ENCODE peak calls at places on chromosome 5, in four cellular contexts. One of them, this sample, is unnamed.
A peak's percentile ranks its signal among the peaks of the same experiment; 100 is the strongest.

GRCh38 chr5:92613546-92613945 is 967.5 kb downstream of the NR2F1-AS1 start:
- DNase-seq in T follicular helper cell: no peak
- DNase-seq in NCI-H748 treated with DMSO at 0.1 percent for 48 hours: no peak
- DNase-seq in naive B cell: no peak
- DNase-seq in this sample: no peak

GRCh38 chr5:178590141-178590923 is at the start of gene COL23A1:
- DNase-seq in T follicular helper cell: no peak
- DNase-seq in NCI-H748 treated with DMSO at 0.1 percent for 48 hours: peak; percentile 35
- DNase-seq in naive B cell: peak; percentile 18
- DNase-seq in this sample: no peak

GRCh38 chr5:30051976-30052375 is 1141.5 kb upstream of the CDH6 start:
- DNase-seq in T follicular helper cell: no peak
- DNase-seq in NCI-H748 treated with DMSO at 0.1 percent for 48 hours: no peak
- DNase-seq in naive B cell: no peak
- DNase-seq in this sample: no peak

GRCh38 chr5:122907238-122907637 is 61.8 kb downstream of the SNX24 start:
- DNase-seq in T follicular helper cell: no peak
- DNase-seq in NCI-H748 treated with DMSO at 0.1 percent for 48 hours: no peak
- DNase-seq in naive B cell: no peak
- DNase-seq in this sample: no peak

GRCh38 chr5:73684691-73685090 is 58.7 kb downstream of the ARHGEF28 start:
- DNase-seq in T follicular helper cell: no peak
- DNase-seq in NCI-H748 treated with DMSO at 0.1 percent for 48 hours: no peak
- DNase-seq in naive B cell: no peak
- DNase-seq in this sample: no peak

GRCh38 chr5:151051066-151051930 is 29.5 kb downstream of the TNIP1 start:
- DNase-seq in T follicular helper cell: peak; percentile 56
- DNase-seq in NCI-H748 treated with DMSO at 0.1 percent for 48 hours: no peak
- DNase-seq in naive B cell: peak; percentile 71
- DNase-seq in this sample: peak; percentile 14

GRCh38 chr5:112344540-112344939 is 74.5 kb downstream of the EPB41L4A start:
- DNase-seq in T follicular helper cell: no peak
- DNase-seq in NCI-H748 treated with DMSO at 0.1 percent for 48 hours: no peak
- DNase-seq in naive B cell: no peak
- DNase-seq in this sample: no peak

GRCh38 chr5:69484891-69485290 is 7.7 kb upstream of the OCLN start:
- DNase-seq in T follicular helper cell: no peak
- DNase-seq in NCI-H748 treated with DMSO at 0.1 percent for 48 hours: no peak
- DNase-seq in naive B cell: no peak
- DNase-seq in this sample: no peak

GRCh38 chr5:134446938-134447337 is 35.3 kb upstream of the CDKN2AIPNL start:
- DNase-seq in T follicular helper cell: no peak
- DNase-seq in NCI-H748 treated with DMSO at 0.1 percent for 48 hours: no peak
- DNase-seq in naive B cell: peak; percentile 71
- DNase-seq in this sample: no peak

GRCh38 chr5:77628840-77629552 is 9.5 kb downstream of the OTP start:
- DNase-seq in T follicular helper cell: no peak
- DNase-seq in NCI-H748 treated with DMSO at 0.1 percent for 48 hours: no peak
- DNase-seq in naive B cell: no peak
- DNase-seq in this sample: no peak

GRCh38 chr5:117100156-117100555 is 525.5 kb upstream of the SEMA6A start:
- DNase-seq in T follicular helper cell: no peak
- DNase-seq in NCI-H748 treated with DMSO at 0.1 percent for 48 hours: no peak
- DNase-seq in naive B cell: no peak
- DNase-seq in this sample: no peak

GRCh38 chr5:38167562-38167996 is 90.8 kb upstream of the EGFLAM start:
- DNase-seq in T follicular helper cell: no peak
- DNase-seq in NCI-H748 treated with DMSO at 0.1 percent for 48 hours: no peak
- DNase-seq in naive B cell: no peak
- DNase-seq in this sample: no peak

GRCh38 chr5:2158767-2159166 is 276.0 kb upstream of the IRX4 start:
- DNase-seq in T follicular helper cell: no peak
- DNase-seq in NCI-H748 treated with DMSO at 0.1 percent for 48 hours: no peak
- DNase-seq in naive B cell: no peak
- DNase-seq in this sample: no peak

GRCh38 chr5:102380174-102380573 is 84.1 kb upstream of the SLCO4C1 start:
- DNase-seq in T follicular helper cell: no peak
- DNase-seq in NCI-H748 treated with DMSO at 0.1 percent for 48 hours: no peak
- DNase-seq in naive B cell: no peak
- DNase-seq in this sample: no peak

GRCh38 chr5:143713331-143714032 is 98.5 kb upstream of the HMHB1 start:
- DNase-seq in T follicular helper cell: no peak
- DNase-seq in NCI-H748 treated with DMSO at 0.1 percent for 48 hours: no peak
- DNase-seq in naive B cell: no peak
- DNase-seq in this sample: no peak

GRCh38 chr5:127957701-127958190 is 125.8 kb upstream of the SLC12A2 start:
- DNase-seq in T follicular helper cell: no peak
- DNase-seq in NCI-H748 treated with DMSO at 0.1 percent for 48 hours: no peak
- DNase-seq in naive B cell: no peak
- DNase-seq in this sample: no peak

GRCh38 chr5:153352685-153353219 is 137.7 kb upstream of the GRIA1 start:
- DNase-seq in T follicular helper cell: no peak
- DNase-seq in NCI-H748 treated with DMSO at 0.1 percent for 48 hours: no peak
- DNase-seq in naive B cell: no peak
- DNase-seq in this sample: peak; percentile 79

GRCh38 chr5:23014251-23014650 is 161.1 kb upstream of the CDH12 start:
- DNase-seq in T follicular helper cell: no peak
- DNase-seq in NCI-H748 treated with DMSO at 0.1 percent for 48 hours: no peak
- DNase-seq in naive B cell: no peak
- DNase-seq in this sample: peak; percentile 71

GRCh38 chr5:76908166-76908565 is 44.7 kb upstream of the CRHBP start:
- DNase-seq in T follicular helper cell: no peak
- DNase-seq in NCI-H748 treated with DMSO at 0.1 percent for 48 hours: no peak
- DNase-seq in naive B cell: no peak
- DNase-seq in this sample: no peak

GRCh38 chr5:149417714-149418368 is 38.7 kb upstream of the IL17B start:
- DNase-seq in T follicular helper cell: no peak
- DNase-seq in NCI-H748 treated with DMSO at 0.1 percent for 48 hours: no peak
- DNase-seq in naive B cell: no peak
- DNase-seq in this sample: no peak

GRCh38 chr5:135964670-135965320 is 10.0 kb upstream of the LECT2 start:
- DNase-seq in T follicular helper cell: no peak
- DNase-seq in NCI-H748 treated with DMSO at 0.1 percent for 48 hours: no peak
- DNase-seq in naive B cell: no peak
- DNase-seq in this sample: no peak

GRCh38 chr5:136054133-136054996 is 25.6 kb downstream of the TGFBI start:
- DNase-seq in T follicular helper cell: no peak
- DNase-seq in NCI-H748 treated with DMSO at 0.1 percent for 48 hours: no peak
- DNase-seq in naive B cell: no peak
- DNase-seq in this sample: no peak

GRCh38 chr5:151663617-151664322 is 22.9 kb downstream of the SPARC start:
- DNase-seq in T follicular helper cell: no peak
- DNase-seq in NCI-H748 treated with DMSO at 0.1 percent for 48 hours: no peak
- DNase-seq in naive B cell: no peak
- DNase-seq in this sample: no peak

GRCh38 chr5:151060742-151061141 is 20.1 kb downstream of the TNIP1 start:
- DNase-seq in T follicular helper cell: no peak
- DNase-seq in NCI-H748 treated with DMSO at 0.1 percent for 48 hours: no peak
- DNase-seq in naive B cell: no peak
- DNase-seq in this sample: no peak

GRCh38 chr5:125267636-125268248 is 521.3 kb upstream of the ZNF608 start:
- DNase-seq in T follicular helper cell: no peak
- DNase-seq in NCI-H748 treated with DMSO at 0.1 percent for 48 hours: no peak
- DNase-seq in naive B cell: no peak
- DNase-seq in this sample: no peak

GRCh38 chr5:33530183-33530962 is 89.6 kb downstream of the TARS1 start:
- DNase-seq in T follicular helper cell: no peak
- DNase-seq in NCI-H748 treated with DMSO at 0.1 percent for 48 hours: no peak
- DNase-seq in naive B cell: no peak
- DNase-seq in this sample: no peak

GRCh38 chr5:73307645-73308346 is 134.8 kb downstream of the TMEM174 start:
- DNase-seq in T follicular helper cell: no peak
- DNase-seq in NCI-H748 treated with DMSO at 0.1 percent for 48 hours: no peak
- DNase-seq in naive B cell: no peak
- DNase-seq in this sample: no peak

GRCh38 chr5:96796434-96796833 is 11.3 kb downstream of the ERAP1 start:
- DNase-seq in T follicular helper cell: no peak
- DNase-seq in NCI-H748 treated with DMSO at 0.1 percent for 48 hours: no peak
- DNase-seq in naive B cell: no peak
- DNase-seq in this sample: no peak

GRCh38 chr5:138458353-138458752 is 6.9 kb upstream of the EGR1 start:
- DNase-seq in T follicular helper cell: no peak
- DNase-seq in NCI-H748 treated with DMSO at 0.1 percent for 48 hours: no peak
- DNase-seq in naive B cell: no peak
- DNase-seq in this sample: no peak

This sample was measured in NCI-H2227 treated with DMSO at 0.1 percent for 48 hours.